ENCODE peak calls at places on chromosomes 12 and 14, in four cellular contexts. Z, C, A and J are unnamed samples.

GRCh38 chr14:90574640-90575131 is 177.9 kb downstream of the CALM1 start:
- DNase-seq in Z (no peak), C (no peak), A (no peak), J (no peak)

GRCh38 chr12:42759622-42760273 is 170.2 kb upstream of the PRICKLE1 start:
- DNase-seq in A (no peak), C (no peak), Z (no peak), J (no peak)

GRCh38 chr14:65850429-65851145 is 438.1 kb downstream of the FUT8 start:
- DNase-seq in A (no peak), C (no peak), Z (peak), J (no peak)

GRCh38 chr12:132574271-132574996 is 35.9 kb downstream of the LRCOL1 start:
- DNase-seq in C (no peak), Z (no peak), A (no peak), J (no peak)

GRCh38 chr12:116378002-116378401 is 100.5 kb upstream of the MED13L start:
- DNase-seq in Z (no peak), A (no peak), C (no peak), J (no peak)

GRCh38 chr14:102799684-102800562 is 22.7 kb downstream of the TRAF3 start:
- DNase-seq in A (peak), Z (no peak), C (no peak), J (no peak)

GRCh38 chr14:22520235-22520634 is 68.8 kb downstream of the DAD1 start:
- DNase-seq in Z (no peak), A (peak), C (no peak), J (no peak)

GRCh38 chr14:99350751-99351150 is 78.8 kb upstream of the BCL11B start:
- DNase-seq in A (no peak), C (no peak), Z (no peak), J (no peak)

GRCh38 chr12:121530600-121531355 is 50.0 kb downstream of the KDM2B start:
- DNase-seq in A (peak), Z (peak), C (no peak), J (no peak)

GRCh38 chr14:99839696-99840095 is 46.5 kb downstream of the EML1 start:
- DNase-seq in C (no peak), Z (no peak), A (no peak), J (no peak)

GRCh38 chr14:77848031-77848430 is 48.1 kb downstream of the ADCK1 start:
- DNase-seq in A (no peak), C (no peak), Z (no peak), J (no peak)

GRCh38 chr12:65536876-65537661 is 258.6 kb downstream of the MSRB3 start:
- DNase-seq in Z (no peak), A (peak), C (no peak), J (no peak)

GRCh38 chr12:116389990-116390655 is 112.6 kb upstream of the MED13L start:
- DNase-seq in Z (no peak), A (peak), C (no peak), J (no peak)

GRCh38 chr12:17928708-17929366 is 161.2 kb downstream of the RERGL start:
- DNase-seq in Z (no peak), C (no peak), A (peak), J (no peak)